ENCODE peak calls at places on chromosomes 5 and 9, in four cellular contexts. G is HTR-8/SVneo, V is Panc1, O is iris pigment epithelial cell. B is an unnamed sample.

GRCh38 chr5:179795049-179795862 is 1.5 kb downstream of the LTC4S start:
- DNase-seq in G (no peak), V (no peak), O (no peak), B (no peak)

GRCh38 chr9:113678874-113679273 is 197.2 kb upstream of the ZNF618 start:
- DNase-seq in G (no peak), V (no peak), O (no peak), B (no peak)

GRCh38 chr5:135055385-135055784 is 21.4 kb upstream of the PITX1 start:
- DNase-seq in G (no peak), V (no peak), O (no peak), B (no peak)

GRCh38 chr5:39340486-39340885 is 23.8 kb downstream of the C9 start:
- DNase-seq in G (no peak), V (no peak), O (no peak), B (no peak)

GRCh38 chr5:423626-424258 is 19.2 kb upstream of the EXOC3 start:
- DNase-seq in G (no peak), V (no peak), O (no peak), B (no peak)

GRCh38 chr5:53929596-53929995 is 369.2 kb downstream of the NDUFS4 start:
- DNase-seq in G (no peak), V (no peak), O (no peak), B (no peak)

GRCh38 chr5:30347858-30348257 is 845.6 kb upstream of the CDH6 start:
- DNase-seq in G (no peak), V (no peak), O (no peak), B (no peak)

GRCh38 chr5:173238312-173239232 is 3.6 kb upstream of the NKX2-5 start:
- DNase-seq in G (peak; percentile 47), V (no peak), O (no peak), B (no peak)

GRCh38 chr9:127398715-127399400 is 1.9 kb downstream of the SLC2A8 start:
- DNase-seq in G (no peak), V (no peak), O (no peak), B (no peak)

GRCh38 chr9:68595868-68596267 is 55.2 kb upstream of the TMEM252 start:
- DNase-seq in G (no peak), V (no peak), O (no peak), B (no peak)

GRCh38 chr5:150905312-150905683 is 518 bp upstream of the ZNF300 start:
- DNase-seq in G (no peak), V (no peak), O (no peak), B (no peak)

GRCh38 chr9:128634651-128635262 is 21.9 kb downstream of the DYNC2I2 start:
- DNase-seq in G (no peak), V (no peak), O (no peak), B (no peak)

GRCh38 chr9:28073278-28073677 is 500.0 kb upstream of the C9orf72 start:
- DNase-seq in G (no peak), V (no peak), O (peak; percentile 52), B (peak; percentile 75)

GRCh38 chr9:123445116-123445515 is 89.1 kb downstream of the CRB2 start:
- DNase-seq in G (no peak), V (no peak), O (no peak), B (no peak)

GRCh38 chr5:58497956-58498942 is 7.0 kb downstream of the GAPT start:
- DNase-seq in G (peak; percentile 6), V (no peak), O (peak; percentile 44), B (peak; percentile 45)

GRCh38 chr5:52989025-52989780 is at the start of gene ITGA2:
- DNase-seq in G (peak; percentile 56), V (no peak), O (peak; percentile 69), B (peak; percentile 61)

GRCh38 chr5:112933651-112934365 is 11.8 kb upstream of the REEP5 start:
- DNase-seq in G (peak; percentile 8), V (no peak), O (peak; percentile 57), B (peak; percentile 58)

GRCh38 chr5:97107266-97107665 is 35.1 kb downstream of the LIX1 start:
- DNase-seq in G (no peak), V (no peak), O (no peak), B (no peak)

GRCh38 chr9:133976888-133977287 is 15.2 kb downstream of the VAV2 start:
- DNase-seq in G (no peak), V (no peak), O (no peak), B (no peak)

B was measured in astrocyte of the spinal cord.